ENCODE peak calls at places on chromosomes 6 and 20, in six cellular contexts. D, A, N, L, G and O are unnamed samples. For H3K4me1 and H3K36me3, the result is how much of the 10 kb centered on the place peaks cover.

GRCh38 chr6:165571068-165571682 is 91.9 kb downstream of the PDE10A start:
- DNase-seq in D (no peak), A (no peak), N (peak), L (no peak), G (no peak), O (no peak)

GRCh38 chr6:11702039-11702795 is 76.4 kb downstream of the ADTRP start:
- DNase-seq in D (no peak), A (peak), N (no peak), L (no peak), G (no peak), O (no peak)

GRCh38 chr20:44734938-44735337 is 10.7 kb upstream of the KCNK15 start:
- DNase-seq in D (no peak), A (peak), N (peak), L (no peak), G (no peak), O (no peak)

GRCh38 chr6:8499540-8499939 is 64.2 kb upstream of the SLC35B3 start:
- DNase-seq in D (no peak), A (peak), N (peak), L (no peak), G (no peak), O (no peak)

GRCh38 chr6:71139249-71139648 is 149.4 kb upstream of the OGFRL1 start:
- DNase-seq in D (no peak), A (peak), N (peak), L (no peak), G (no peak), O (no peak)

GRCh38 chr20:36491901-36492617 is 49.3 kb upstream of the MYL9 start:
- DNase-seq in D (no peak), A (no peak), N (peak), L (no peak), G (no peak), O (no peak)

GRCh38 chr6:121732641-121733040 is 297.2 kb downstream of the GJA1 start:
- DNase-seq in D (no peak), A (no peak), N (no peak), L (no peak), G (no peak), O (no peak)

GRCh38 chr6:36150283-36150682 is 20.0 kb downstream of the MAPK13 start:
- DNase-seq in D (no peak), A (no peak), N (no peak), L (no peak), G (no peak), O (no peak)

GRCh38 chr6:136753624-136754023 is 38.7 kb downstream of the MAP3K5 start:
- DNase-seq in D (no peak), A (no peak), N (no peak), L (no peak), G (no peak), O (no peak)

GRCh38 chr20:11432407-11432806 is 485.3 kb upstream of the BTBD3 start:
- DNase-seq in D (no peak), A (no peak), N (no peak), L (no peak), G (no peak), O (no peak)

GRCh38 chr6:15312500-15312899 is 66.6 kb downstream of the JARID2 start:
- DNase-seq in D (no peak), A (no peak), N (no peak), L (no peak), G (no peak), O (no peak)

GRCh38 chr20:32527052-32527446 is 58.1 kb downstream of the NOL4L start:
- DNase-seq in D (no peak), A (no peak), N (no peak), L (no peak), G (no peak), O (no peak)

GRCh38 chr20:44728835-44729342 is 13.7 kb downstream of the CCN5 start:
- DNase-seq in D (peak), A (peak), N (peak), L (peak), G (peak), O (peak)

GRCh38 chr20:18728165-18728866 is 85.3 kb upstream of the SCP2D1 start:
- DNase-seq in D (no peak), A (no peak), N (no peak), L (no peak), G (no peak), O (no peak)

GRCh38 chr20:36234771-36235320 is 1.4 kb upstream of the AAR2 start:
- DNase-seq in D (no peak), A (no peak), N (no peak), L (no peak), G (no peak), O (no peak)

GRCh38 chr20:13701486-13701885 is 62.8 kb upstream of the TASP1 start:
- DNase-seq in D (no peak), A (no peak), N (no peak), L (no peak), G (no peak), O (no peak)

GRCh38 chr20:34111057-34111711 is 859 bp downstream of the EIF2S2 start:
- DNase-seq in D (no peak), A (no peak), N (peak), L (no peak), G (no peak), O (no peak)

GRCh38 chr20:34110025-34111013 is 1.7 kb downstream of the EIF2S2 start:
- DNase-seq in D (no peak), A (no peak), N (no peak), L (no peak), G (no peak), O (no peak)

GRCh38 chr20:34109442-34109841 is 2.6 kb downstream of the EIF2S2 start:
- DNase-seq in D (no peak), A (no peak), N (no peak), L (no peak), G (no peak), O (no peak)

GRCh38 chr20:34105978-34106675 is 5.9 kb downstream of the EIF2S2 start:
- DNase-seq in D (no peak), A (no peak), N (no peak), L (no peak), G (no peak), O (no peak)

DNA sequence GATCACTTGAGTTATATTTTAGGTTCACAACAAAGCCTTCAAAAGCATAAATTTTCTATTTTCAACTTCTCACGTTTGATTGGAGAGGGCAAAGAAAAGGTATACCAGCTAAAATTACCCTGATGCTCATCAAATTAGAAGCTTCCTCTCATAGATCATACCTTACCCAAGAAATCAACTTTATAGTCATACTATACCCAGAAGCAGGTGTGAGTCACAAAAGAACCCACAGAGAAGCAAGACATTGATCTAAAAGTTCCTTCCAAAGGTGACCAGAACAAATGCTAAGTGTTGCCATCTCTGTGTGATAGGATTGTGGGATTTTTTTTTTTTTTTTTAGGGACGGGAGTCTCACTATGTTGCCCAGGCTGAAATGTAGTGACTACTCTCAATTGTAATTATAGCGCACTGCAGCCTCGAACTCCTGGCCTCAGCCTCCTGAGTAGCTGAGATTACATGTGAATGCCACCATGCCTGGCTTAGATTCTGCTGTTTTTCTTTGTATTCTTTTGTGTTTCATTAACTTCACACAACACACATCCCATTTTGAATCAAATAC is 3.3 kb downstream of the EIF2S2 start:
- DNase-seq in D (no peak), A (no peak), N (no peak), L (no peak), G (no peak), O (no peak)
- H3K4me1 ChIP-seq in D (under half), A (under half), N (under half), L (under half), G (under half), O (under half)

GRCh38 chr20:37994512-37994911 is 38.7 kb downstream of the TTI1 start:
- DNase-seq in D (no peak), A (peak), N (peak), L (no peak), G (peak), O (peak)

GRCh38 chr20:37997516-37997915 is 35.7 kb downstream of the TTI1 start:
- DNase-seq in D (no peak), A (no peak), N (no peak), L (no peak), G (no peak), O (no peak)

GRCh38 chr20:37999526-38000263 is 33.6 kb downstream of the TTI1 start:
- DNase-seq in D (no peak), A (no peak), N (no peak), L (no peak), G (no peak), O (no peak)

GRCh38 chr20:37992802-37993538 is 40.3 kb downstream of the TTI1 start:
- DNase-seq in D (peak), A (peak), N (peak), L (no peak), G (peak), O (peak)

GRCh38 chr20:37995856-37996625 is 37.2 kb downstream of the TTI1 start:
- DNase-seq in D (no peak), A (no peak), N (no peak), L (no peak), G (no peak), O (no peak)
- H3K36me3 ChIP-seq in D (half or more), A (under half), N (under half), L (under half), G (half or more), O (under half)

DNA sequence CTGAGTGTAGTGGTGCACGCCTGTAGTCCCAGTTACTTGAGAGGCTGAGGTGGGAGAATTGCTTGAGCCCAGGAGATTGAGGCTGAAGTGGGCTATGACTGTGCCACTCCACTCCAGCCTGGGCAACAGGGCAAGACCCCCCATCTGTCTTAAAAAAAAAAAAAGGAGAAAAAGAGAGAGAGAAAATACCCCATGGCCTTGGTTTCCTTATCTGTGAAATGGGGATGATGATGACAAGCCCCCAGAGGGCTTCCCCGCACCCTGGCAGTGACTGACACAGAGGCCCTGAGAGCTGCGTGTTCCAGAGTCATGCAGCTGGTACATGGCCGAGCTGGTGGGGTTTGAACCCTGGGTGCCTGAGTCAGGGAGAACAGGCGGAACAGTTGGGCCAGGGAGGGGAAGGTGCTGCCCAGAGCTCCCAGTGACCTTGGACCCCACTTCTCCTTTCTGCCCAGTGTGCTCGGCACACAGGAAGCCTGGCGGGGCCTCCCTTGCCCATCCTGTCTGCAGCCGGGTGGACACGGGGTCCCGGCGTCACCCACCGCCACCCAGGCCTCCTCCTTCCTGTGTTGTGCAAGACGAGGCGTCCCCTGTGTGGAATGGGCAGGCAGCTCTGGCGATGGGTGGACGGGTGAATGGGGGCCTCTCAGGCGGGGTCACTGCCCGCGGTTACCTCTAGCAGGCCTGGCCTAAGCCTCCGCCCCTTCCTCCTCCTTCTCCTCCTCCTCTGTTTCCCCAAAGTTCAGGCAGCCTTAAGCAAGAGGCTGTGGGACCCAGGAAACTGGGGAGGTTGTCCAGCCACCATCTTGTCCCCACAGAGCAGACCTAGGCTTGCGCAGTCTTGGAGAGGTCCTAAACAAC is 84.2 kb downstream of the CEBPB start:
- DNase-seq in D (peak), A (no peak), N (no peak), L (peak), G (peak), O (peak)
- H3K4me1 ChIP-seq in D (under half), A (under half), N (under half), L (under half), G (under half), O (under half)

DNA sequence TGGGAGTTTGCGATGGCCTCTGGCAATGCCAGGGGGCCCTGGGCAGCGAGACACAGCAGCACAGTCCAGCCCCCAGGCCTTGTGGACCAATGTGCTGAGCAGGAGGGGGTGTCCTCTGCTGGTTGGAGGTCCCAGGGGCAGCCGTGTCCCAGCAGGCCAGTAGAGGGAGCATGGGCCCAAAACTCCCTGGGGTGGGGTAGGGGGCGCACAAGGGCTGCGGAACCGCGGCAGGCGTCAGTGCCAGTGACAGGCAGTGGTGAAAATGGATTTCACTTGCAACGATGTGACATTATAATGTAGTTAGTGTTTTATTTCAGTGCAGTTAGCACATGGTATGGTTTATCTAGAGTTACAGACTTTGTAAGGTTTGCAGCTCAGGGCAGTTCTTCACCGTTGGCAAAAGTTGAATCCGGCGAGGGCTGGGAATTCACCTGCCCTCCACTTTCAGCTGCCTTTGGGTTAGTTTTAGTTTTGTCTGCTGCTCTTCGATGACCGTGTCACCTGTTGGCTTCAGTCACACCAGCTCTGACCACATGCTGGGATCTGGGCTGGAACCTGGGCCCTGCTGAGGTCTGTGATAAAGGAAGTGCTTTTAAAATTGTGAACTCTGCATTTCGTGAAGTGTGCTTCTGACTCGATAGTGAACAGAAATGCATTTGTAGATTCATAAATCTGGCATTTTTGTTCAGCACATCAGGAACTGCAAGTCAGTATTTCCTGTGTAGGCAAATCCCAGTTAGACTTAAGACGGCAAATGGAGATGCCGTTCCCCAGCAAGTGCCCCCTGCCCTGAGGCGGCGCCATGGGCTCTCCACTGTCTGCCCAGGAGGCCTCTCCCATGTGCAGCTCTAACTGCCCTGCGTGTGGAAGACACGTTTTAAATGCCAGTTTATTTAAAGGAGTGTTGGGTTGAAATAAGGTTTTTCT is 46.8 kb downstream of the PYGB start:
- DNase-seq in D (peak), A (peak), N (peak), L (no peak), G (no peak), O (no peak)
- H3K36me3 ChIP-seq in D (half or more), A (under half), N (under half), L (under half), G (under half), O (under half)

DNA sequence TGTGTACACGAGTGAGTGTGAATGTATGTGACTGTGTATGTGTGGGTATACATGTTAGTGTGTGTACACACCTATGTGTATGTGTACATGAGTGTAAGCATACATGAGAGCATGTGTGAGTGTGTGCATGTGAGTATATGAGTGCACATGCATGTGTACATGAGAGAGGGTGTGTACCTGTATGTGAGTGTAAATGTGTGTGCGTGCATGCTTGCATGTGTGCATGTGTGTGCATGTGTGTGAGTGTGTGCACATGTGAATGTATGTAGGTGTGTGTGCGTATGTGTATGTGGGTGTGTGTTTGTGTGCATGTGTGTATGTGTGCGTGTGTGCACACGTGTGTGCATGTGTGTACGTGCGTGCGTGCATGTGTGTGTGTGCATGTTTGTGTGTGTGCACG is 183.4 kb downstream of the BMP7 start:
- DNase-seq in D (no peak), A (no peak), N (no peak), L (no peak), G (no peak), O (no peak)
- H3K4me1 ChIP-seq in D (under half), A (under half), N (under half), L (under half), G (under half), O (under half)

DNA sequence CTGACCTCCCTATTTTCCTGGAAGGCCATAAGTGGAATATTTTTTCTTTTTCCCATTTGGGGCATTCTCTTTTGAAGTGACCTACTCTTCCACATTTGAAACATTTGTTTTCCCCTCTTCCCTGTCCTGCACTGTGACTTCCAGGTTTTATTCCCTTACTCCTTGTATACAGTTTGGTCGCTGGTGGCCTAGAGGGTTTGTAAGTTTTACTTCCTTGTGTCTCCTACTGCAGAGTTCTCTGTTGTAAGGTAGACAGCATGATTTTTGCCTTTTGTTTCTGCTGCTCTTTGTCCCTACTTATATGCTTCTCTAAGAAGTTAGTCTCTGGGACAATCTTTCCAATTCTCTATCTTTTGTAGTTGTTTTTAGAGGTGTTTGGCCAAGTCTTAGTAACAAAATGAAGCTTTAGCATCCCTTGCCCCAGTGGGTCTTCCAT is 7.4 kb upstream of the ZNFX1 start:
- DNase-seq in D (no peak), A (no peak), N (peak), L (no peak), G (no peak), O (no peak)
- H3K36me3 ChIP-seq in D (half or more), A (half or more), N (half or more), L (under half), G (half or more), O (half or more)

DNA sequence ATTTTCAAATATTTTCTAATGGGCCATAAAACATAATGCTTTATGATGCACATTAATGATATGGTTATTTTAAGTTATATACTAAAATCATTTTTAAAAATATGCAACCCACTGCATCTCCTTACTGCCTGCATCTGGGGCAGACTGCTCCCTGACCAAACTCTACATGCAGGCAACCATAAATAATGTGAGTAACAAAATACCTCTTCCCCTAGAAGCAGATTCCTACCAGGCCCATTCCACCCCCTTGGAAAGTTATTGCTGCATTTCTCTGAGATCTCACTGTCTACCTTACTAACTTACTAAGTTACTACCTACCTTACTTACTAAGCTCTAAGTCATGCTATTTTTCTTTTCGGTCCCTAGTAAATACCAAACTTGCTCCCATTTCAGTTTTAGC is 71.8 kb downstream of the ATG5 start:
- DNase-seq in D (no peak), A (no peak), N (no peak), L (no peak), G (no peak), O (no peak)
- H3K4me1 ChIP-seq in D (under half), A (under half), N (under half), L (under half), G (under half), O (under half)

GRCh38 chr6:158026901-158027589 is 45.4 kb downstream of the SYNJ2 start:
- DNase-seq in D (no peak), A (no peak), N (no peak), L (peak), G (no peak), O (no peak)
- H3K36me3 ChIP-seq in D (under half), A (under half), N (under half), L (under half), G (under half), O (under half)